ENCODE peak calls at places on chromosomes 3 and 15, in six cellular contexts. One of them, this sample, is unnamed.

GRCh38 chr15:95254263-95254662 is 1022.9 kb downstream of the MCTP2 start:
- DNase-seq in esophagus muscularis mucosa: no peak
- DNase-seq in IMR-90: no peak
- DNase-seq in heart left ventricle: no peak
- DNase-seq in mammary epithelial cell: no peak
- DNase-seq in astrocyte: no peak
- DNase-seq in this sample: no peak

GRCh38 chr3:183330881-183331280 is 77.8 kb downstream of the B3GNT5 start:
- DNase-seq in esophagus muscularis mucosa: no peak
- DNase-seq in IMR-90: no peak
- DNase-seq in heart left ventricle: no peak
- DNase-seq in mammary epithelial cell: no peak
- DNase-seq in astrocyte: no peak
- DNase-seq in this sample: no peak

GRCh38 chr15:77282333-77282732 is 137.6 kb downstream of the PEAK1 start:
- DNase-seq in esophagus muscularis mucosa: no peak
- DNase-seq in IMR-90: peak
- DNase-seq in heart left ventricle: no peak
- DNase-seq in mammary epithelial cell: no peak
- DNase-seq in astrocyte: peak
- DNase-seq in this sample: no peak

GRCh38 chr15:94791516-94791915 is 560.2 kb downstream of the MCTP2 start:
- DNase-seq in esophagus muscularis mucosa: no peak
- DNase-seq in IMR-90: no peak
- DNase-seq in heart left ventricle: no peak
- DNase-seq in mammary epithelial cell: peak
- DNase-seq in astrocyte: no peak
- DNase-seq in this sample: peak

GRCh38 chr3:100993309-100993708 is at the start of gene ABI3BP:
- DNase-seq in esophagus muscularis mucosa: no peak
- DNase-seq in IMR-90: peak
- DNase-seq in heart left ventricle: peak
- DNase-seq in mammary epithelial cell: peak
- DNase-seq in astrocyte: peak
- DNase-seq in this sample: peak

GRCh38 chr15:48695088-48695834 is 49.8 kb upstream of the FBN1 start:
- DNase-seq in esophagus muscularis mucosa: no peak
- DNase-seq in IMR-90: peak
- DNase-seq in heart left ventricle: no peak
- DNase-seq in mammary epithelial cell: peak
- DNase-seq in astrocyte: peak
- DNase-seq in this sample: peak

GRCh38 chr3:185815391-185816282 is 9.2 kb downstream of the IGF2BP2 start:
- DNase-seq in esophagus muscularis mucosa: no peak
- DNase-seq in IMR-90: peak
- DNase-seq in heart left ventricle: no peak
- DNase-seq in mammary epithelial cell: no peak
- DNase-seq in astrocyte: peak
- DNase-seq in this sample: no peak

GRCh38 chr3:4741106-4741403 is 238.2 kb upstream of the BHLHE40 start:
- DNase-seq in esophagus muscularis mucosa: no peak
- DNase-seq in IMR-90: no peak
- DNase-seq in heart left ventricle: no peak
- DNase-seq in mammary epithelial cell: no peak
- DNase-seq in astrocyte: no peak
- DNase-seq in this sample: peak

GRCh38 chr3:116000315-116000714 is 377.0 kb downstream of the GAP43 start:
- DNase-seq in esophagus muscularis mucosa: no peak
- DNase-seq in IMR-90: peak
- DNase-seq in heart left ventricle: no peak
- DNase-seq in mammary epithelial cell: peak
- DNase-seq in astrocyte: peak
- DNase-seq in this sample: peak

GRCh38 chr3:107264888-107265287 is 112.4 kb upstream of the CCDC54 start:
- DNase-seq in esophagus muscularis mucosa: no peak
- DNase-seq in IMR-90: no peak
- DNase-seq in heart left ventricle: no peak
- DNase-seq in mammary epithelial cell: peak
- DNase-seq in astrocyte: no peak
- DNase-seq in this sample: peak

GRCh38 chr3:46184469-46184868 is 23.6 kb downstream of the CCR1 start:
- DNase-seq in esophagus muscularis mucosa: no peak
- DNase-seq in IMR-90: peak
- DNase-seq in heart left ventricle: no peak
- DNase-seq in mammary epithelial cell: peak
- DNase-seq in astrocyte: peak
- DNase-seq in this sample: peak

GRCh38 chr3:64352596-64352989 is 127.3 kb upstream of the PRICKLE2 start:
- DNase-seq in esophagus muscularis mucosa: no peak
- DNase-seq in IMR-90: no peak
- DNase-seq in heart left ventricle: no peak
- DNase-seq in mammary epithelial cell: no peak
- DNase-seq in astrocyte: no peak
- DNase-seq in this sample: no peak

GRCh38 chr3:20930034-20930433 is 744.0 kb upstream of the SGO1 start:
- DNase-seq in esophagus muscularis mucosa: no peak
- DNase-seq in IMR-90: no peak
- DNase-seq in heart left ventricle: no peak
- DNase-seq in mammary epithelial cell: peak
- DNase-seq in astrocyte: no peak
- DNase-seq in this sample: peak

GRCh38 chr15:80953953-80954778 is 35.5 kb downstream of the MESD start:
- DNase-seq in esophagus muscularis mucosa: no peak
- DNase-seq in IMR-90: peak
- DNase-seq in heart left ventricle: no peak
- DNase-seq in mammary epithelial cell: no peak
- DNase-seq in astrocyte: no peak
- DNase-seq in this sample: no peak

GRCh38 chr3:197216169-197216860 is 82.1 kb downstream of the DLG1 start:
- DNase-seq in esophagus muscularis mucosa: no peak
- DNase-seq in IMR-90: peak
- DNase-seq in heart left ventricle: no peak
- DNase-seq in mammary epithelial cell: peak
- DNase-seq in astrocyte: peak
- DNase-seq in this sample: peak

GRCh38 chr3:16399473-16399872 is 114.0 kb downstream of the RFTN1 start:
- DNase-seq in esophagus muscularis mucosa: no peak
- DNase-seq in IMR-90: peak
- DNase-seq in heart left ventricle: no peak
- DNase-seq in mammary epithelial cell: peak
- DNase-seq in astrocyte: peak
- DNase-seq in this sample: peak

GRCh38 chr15:66293419-66294156 is at the start of gene DIS3L:
- DNase-seq in esophagus muscularis mucosa: no peak
- DNase-seq in IMR-90: peak
- DNase-seq in heart left ventricle: peak
- DNase-seq in mammary epithelial cell: peak
- DNase-seq in astrocyte: peak
- DNase-seq in this sample: no peak

GRCh38 chr15:69117431-69117841 is 43.0 kb upstream of the GLCE start:
- DNase-seq in esophagus muscularis mucosa: no peak
- DNase-seq in IMR-90: no peak
- DNase-seq in heart left ventricle: no peak
- DNase-seq in mammary epithelial cell: peak
- DNase-seq in astrocyte: no peak
- DNase-seq in this sample: peak

GRCh38 chr3:190519886-190520285 is 6.0 kb downstream of the IL1RAP start:
- DNase-seq in esophagus muscularis mucosa: no peak
- DNase-seq in IMR-90: no peak
- DNase-seq in heart left ventricle: no peak
- DNase-seq in mammary epithelial cell: no peak
- DNase-seq in astrocyte: no peak
- DNase-seq in this sample: peak

GRCh38 chr3:117788086-117788485 is 1078.5 kb downstream of the TUSC7 start:
- DNase-seq in esophagus muscularis mucosa: no peak
- DNase-seq in IMR-90: peak
- DNase-seq in heart left ventricle: no peak
- DNase-seq in mammary epithelial cell: no peak
- DNase-seq in astrocyte: peak
- DNase-seq in this sample: no peak

GRCh38 chr15:41952003-41952563 is 20.3 kb downstream of the EHD4 start:
- DNase-seq in esophagus muscularis mucosa: peak
- DNase-seq in IMR-90: no peak
- DNase-seq in heart left ventricle: no peak
- DNase-seq in mammary epithelial cell: no peak
- DNase-seq in astrocyte: no peak
- DNase-seq in this sample: no peak

GRCh38 chr3:48436477-48436787 is 3.5 kb downstream of the CCDC51 start:
- DNase-seq in esophagus muscularis mucosa: no peak
- DNase-seq in IMR-90: no peak
- DNase-seq in heart left ventricle: no peak
- DNase-seq in mammary epithelial cell: no peak
- DNase-seq in astrocyte: no peak
- DNase-seq in this sample: no peak

GRCh38 chr3:184679056-184679502 is 32.8 kb downstream of the MAGEF1 start:
- DNase-seq in esophagus muscularis mucosa: no peak
- DNase-seq in IMR-90: no peak
- DNase-seq in heart left ventricle: peak
- DNase-seq in mammary epithelial cell: no peak
- DNase-seq in astrocyte: no peak
- DNase-seq in this sample: no peak

GRCh38 chr15:63442080-63442479 is 60.4 kb upstream of the CA12 start:
- DNase-seq in esophagus muscularis mucosa: no peak
- DNase-seq in IMR-90: no peak
- DNase-seq in heart left ventricle: no peak
- DNase-seq in mammary epithelial cell: no peak
- DNase-seq in astrocyte: no peak
- DNase-seq in this sample: no peak

GRCh38 chr3:149376728-149377407 is 581 bp downstream of the TM4SF1 start:
- DNase-seq in esophagus muscularis mucosa: no peak
- DNase-seq in IMR-90: peak
- DNase-seq in heart left ventricle: no peak
- DNase-seq in mammary epithelial cell: no peak
- DNase-seq in astrocyte: peak
- DNase-seq in this sample: no peak
- H3K4me3 ChIP-seq in esophagus muscularis mucosa: peak
- H3K4me3 ChIP-seq in IMR-90: peak
- H3K4me3 ChIP-seq in heart left ventricle: peak
- H3K4me3 ChIP-seq in mammary epithelial cell: peak
- H3K4me3 ChIP-seq in astrocyte: peak
- H3K4me3 ChIP-seq in this sample: peak

GRCh38 chr3:129838086-129838485 is 55.4 kb downstream of the TMCC1 start:
- DNase-seq in esophagus muscularis mucosa: no peak
- DNase-seq in IMR-90: no peak
- DNase-seq in heart left ventricle: no peak
- DNase-seq in mammary epithelial cell: no peak
- DNase-seq in astrocyte: no peak
- DNase-seq in this sample: no peak

GRCh38 chr3:129837057-129837631 is 56.4 kb downstream of the TMCC1 start:
- DNase-seq in esophagus muscularis mucosa: no peak
- DNase-seq in IMR-90: peak
- DNase-seq in heart left ventricle: no peak
- DNase-seq in mammary epithelial cell: peak
- DNase-seq in astrocyte: no peak
- DNase-seq in this sample: no peak

GRCh38 chr3:129836381-129837056 is 57.0 kb downstream of the TMCC1 start:
- DNase-seq in esophagus muscularis mucosa: no peak
- DNase-seq in IMR-90: peak
- DNase-seq in heart left ventricle: no peak
- DNase-seq in mammary epithelial cell: no peak
- DNase-seq in astrocyte: no peak
- DNase-seq in this sample: no peak

GRCh38 chr3:129845956-129846355 is 47.6 kb downstream of the TMCC1 start:
- DNase-seq in esophagus muscularis mucosa: no peak
- DNase-seq in IMR-90: no peak
- DNase-seq in heart left ventricle: no peak
- DNase-seq in mammary epithelial cell: no peak
- DNase-seq in astrocyte: no peak
- DNase-seq in this sample: no peak

GRCh38 chr3:129840707-129841360 is 52.7 kb downstream of the TMCC1 start:
- DNase-seq in esophagus muscularis mucosa: no peak
- DNase-seq in IMR-90: no peak
- DNase-seq in heart left ventricle: no peak
- DNase-seq in mammary epithelial cell: no peak
- DNase-seq in astrocyte: no peak
- DNase-seq in this sample: no peak
- H3K4me3 ChIP-seq in esophagus muscularis mucosa: no peak
- H3K4me3 ChIP-seq in IMR-90: no peak
- H3K4me3 ChIP-seq in heart left ventricle: no peak
- H3K4me3 ChIP-seq in mammary epithelial cell: no peak
- H3K4me3 ChIP-seq in astrocyte: no peak
- H3K4me3 ChIP-seq in this sample: no peak

GRCh38 chr3:52319921-52320595 is 3.9 kb downstream of the DNAH1 start:
- DNase-seq in esophagus muscularis mucosa: no peak
- DNase-seq in IMR-90: no peak
- DNase-seq in heart left ventricle: peak
- DNase-seq in mammary epithelial cell: peak
- DNase-seq in astrocyte: no peak
- DNase-seq in this sample: peak

GRCh38 chr3:52315977-52316764 is at the start of gene DNAH1:
- DNase-seq in esophagus muscularis mucosa: no peak
- DNase-seq in IMR-90: no peak
- DNase-seq in heart left ventricle: peak
- DNase-seq in mammary epithelial cell: no peak
- DNase-seq in astrocyte: no peak
- DNase-seq in this sample: no peak

GRCh38 chr3:52318186-52318793 is 2.2 kb downstream of the DNAH1 start:
- DNase-seq in esophagus muscularis mucosa: no peak
- DNase-seq in IMR-90: no peak
- DNase-seq in heart left ventricle: peak
- DNase-seq in mammary epithelial cell: no peak
- DNase-seq in astrocyte: no peak
- DNase-seq in this sample: no peak

GRCh38 chr3:52317178-52317577 is 1.1 kb downstream of the DNAH1 start:
- DNase-seq in esophagus muscularis mucosa: no peak
- DNase-seq in IMR-90: no peak
- DNase-seq in heart left ventricle: peak
- DNase-seq in mammary epithelial cell: no peak
- DNase-seq in astrocyte: no peak
- DNase-seq in this sample: no peak

DNA sequence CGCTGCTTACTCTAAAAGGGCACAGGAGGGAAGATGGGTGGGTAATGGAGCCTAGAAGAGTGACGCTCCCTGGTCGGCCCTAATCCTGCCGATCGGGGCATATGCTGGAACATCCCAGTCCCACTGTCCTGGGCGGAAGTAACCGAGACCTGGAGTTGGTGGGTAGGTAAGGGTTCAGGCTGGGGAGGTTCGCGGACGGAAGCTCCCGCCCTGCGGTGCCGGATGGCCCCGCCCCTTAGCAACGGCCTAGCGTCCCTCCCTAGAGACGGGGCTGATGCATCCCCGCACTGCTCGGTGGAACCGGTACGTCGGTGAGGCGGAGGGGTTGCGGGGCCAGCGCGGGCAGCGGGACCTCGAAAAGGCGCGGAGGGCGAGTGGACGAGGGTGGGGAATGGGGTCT is 1.5 kb downstream of the DNAH1 start:
- DNase-seq in esophagus muscularis mucosa: no peak
- DNase-seq in IMR-90: peak
- DNase-seq in heart left ventricle: peak
- DNase-seq in mammary epithelial cell: peak
- DNase-seq in astrocyte: no peak
- DNase-seq in this sample: peak
- H3K4me3 ChIP-seq in esophagus muscularis mucosa: peak
- H3K4me3 ChIP-seq in IMR-90: peak
- H3K4me3 ChIP-seq in heart left ventricle: peak
- H3K4me3 ChIP-seq in mammary epithelial cell: peak
- H3K4me3 ChIP-seq in astrocyte: peak
- H3K4me3 ChIP-seq in this sample: peak

GRCh38 chr3:188091746-188092145 is 62.2 kb upstream of the LPP start:
- DNase-seq in esophagus muscularis mucosa: no peak
- DNase-seq in IMR-90: no peak
- DNase-seq in heart left ventricle: no peak
- DNase-seq in mammary epithelial cell: no peak
- DNase-seq in astrocyte: no peak
- DNase-seq in this sample: no peak
- H3K4me3 ChIP-seq in esophagus muscularis mucosa: no peak
- H3K4me3 ChIP-seq in IMR-90: no peak
- H3K4me3 ChIP-seq in heart left ventricle: no peak
- H3K4me3 ChIP-seq in mammary epithelial cell: no peak
- H3K4me3 ChIP-seq in astrocyte: no peak
- H3K4me3 ChIP-seq in this sample: no peak

This sample was measured in bronchial epithelial cell.